ENCODE peak calls at places on chromosome 1, in ten cellular contexts. One of them, this sample, is unnamed.

GRCh38 chr1:12053752-12054548 is 9.2 kb upstream of the TNFRSF8 start:
- DNase-seq in type B pancreatic cell: no peak
- DNase-seq in GM04504: no peak
- DNase-seq in stimulated activated naive CD8-positive, alpha-beta T cell treated with anti-CD3 and anti-CD28 coated beads, Interleukin-15, amount 100 ng/mL, for 72 hours: peak; percentile 72
- DNase-seq in Daoy: no peak
- DNase-seq in suprapubic skin: no peak
- DNase-seq in globus pallidus: no peak
- DNase-seq in nephron progenitor cell: no peak
- DNase-seq in central memory CD8-positive, alpha-beta T cell: no peak
- DNase-seq in AG09319: no peak
- DNase-seq in this sample: no peak

GRCh38 chr1:16926491-16927195 is 4.9 kb downstream of the CROCC start:
- DNase-seq in type B pancreatic cell: no peak
- DNase-seq in GM04504: no peak
- DNase-seq in stimulated activated naive CD8-positive, alpha-beta T cell treated with anti-CD3 and anti-CD28 coated beads, Interleukin-15, amount 100 ng/mL, for 72 hours: no peak
- DNase-seq in Daoy: peak; percentile 63
- DNase-seq in suprapubic skin: no peak
- DNase-seq in globus pallidus: no peak
- DNase-seq in nephron progenitor cell: peak; percentile 55
- DNase-seq in central memory CD8-positive, alpha-beta T cell: no peak
- DNase-seq in AG09319: no peak
- DNase-seq in this sample: no peak

GRCh38 chr1:25703041-25703440 is 86.5 kb downstream of the MAN1C1 start:
- DNase-seq in type B pancreatic cell: no peak
- DNase-seq in GM04504: no peak
- DNase-seq in stimulated activated naive CD8-positive, alpha-beta T cell treated with anti-CD3 and anti-CD28 coated beads, Interleukin-15, amount 100 ng/mL, for 72 hours: no peak
- DNase-seq in Daoy: no peak
- DNase-seq in suprapubic skin: peak; percentile 43
- DNase-seq in globus pallidus: no peak
- DNase-seq in nephron progenitor cell: no peak
- DNase-seq in central memory CD8-positive, alpha-beta T cell: no peak
- DNase-seq in AG09319: no peak
- DNase-seq in this sample: no peak

GRCh38 chr1:71839876-71840275 is 442.5 kb downstream of the NEGR1 start:
- DNase-seq in type B pancreatic cell: no peak
- DNase-seq in GM04504: no peak
- DNase-seq in stimulated activated naive CD8-positive, alpha-beta T cell treated with anti-CD3 and anti-CD28 coated beads, Interleukin-15, amount 100 ng/mL, for 72 hours: no peak
- DNase-seq in Daoy: no peak
- DNase-seq in suprapubic skin: no peak
- DNase-seq in globus pallidus: no peak
- DNase-seq in nephron progenitor cell: no peak
- DNase-seq in central memory CD8-positive, alpha-beta T cell: no peak
- DNase-seq in AG09319: no peak
- DNase-seq in this sample: no peak

GRCh38 chr1:29258189-29258973 is 22.1 kb downstream of the PTPRU start:
- DNase-seq in type B pancreatic cell: no peak
- DNase-seq in GM04504: no peak
- DNase-seq in stimulated activated naive CD8-positive, alpha-beta T cell treated with anti-CD3 and anti-CD28 coated beads, Interleukin-15, amount 100 ng/mL, for 72 hours: no peak
- DNase-seq in Daoy: no peak
- DNase-seq in suprapubic skin: no peak
- DNase-seq in globus pallidus: no peak
- DNase-seq in nephron progenitor cell: no peak
- DNase-seq in central memory CD8-positive, alpha-beta T cell: no peak
- DNase-seq in AG09319: no peak
- DNase-seq in this sample: no peak

GRCh38 chr1:66351474-66351873 is 182.5 kb upstream of the SGIP1 start:
- DNase-seq in type B pancreatic cell: no peak
- DNase-seq in GM04504: no peak
- DNase-seq in stimulated activated naive CD8-positive, alpha-beta T cell treated with anti-CD3 and anti-CD28 coated beads, Interleukin-15, amount 100 ng/mL, for 72 hours: no peak
- DNase-seq in Daoy: no peak
- DNase-seq in suprapubic skin: no peak
- DNase-seq in globus pallidus: no peak
- DNase-seq in nephron progenitor cell: no peak
- DNase-seq in central memory CD8-positive, alpha-beta T cell: no peak
- DNase-seq in AG09319: no peak
- DNase-seq in this sample: no peak

GRCh38 chr1:60132985-60133673 is 59.6 kb upstream of the C1orf87 start:
- DNase-seq in type B pancreatic cell: no peak
- DNase-seq in GM04504: peak; percentile 92
- DNase-seq in stimulated activated naive CD8-positive, alpha-beta T cell treated with anti-CD3 and anti-CD28 coated beads, Interleukin-15, amount 100 ng/mL, for 72 hours: no peak
- DNase-seq in Daoy: peak; percentile 75
- DNase-seq in suprapubic skin: peak; percentile 58
- DNase-seq in globus pallidus: no peak
- DNase-seq in nephron progenitor cell: no peak
- DNase-seq in central memory CD8-positive, alpha-beta T cell: no peak
- DNase-seq in AG09319: peak; percentile 89
- DNase-seq in this sample: no peak

GRCh38 chr1:96075704-96076455 is 645.7 kb upstream of the PTBP2 start:
- DNase-seq in type B pancreatic cell: no peak
- DNase-seq in GM04504: no peak
- DNase-seq in stimulated activated naive CD8-positive, alpha-beta T cell treated with anti-CD3 and anti-CD28 coated beads, Interleukin-15, amount 100 ng/mL, for 72 hours: no peak
- DNase-seq in Daoy: no peak
- DNase-seq in suprapubic skin: no peak
- DNase-seq in globus pallidus: no peak
- DNase-seq in nephron progenitor cell: no peak
- DNase-seq in central memory CD8-positive, alpha-beta T cell: no peak
- DNase-seq in AG09319: no peak
- DNase-seq in this sample: no peak

GRCh38 chr1:77282866-77283539 is 1.2 kb downstream of the AK5 start:
- DNase-seq in type B pancreatic cell: no peak
- DNase-seq in GM04504: no peak
- DNase-seq in stimulated activated naive CD8-positive, alpha-beta T cell treated with anti-CD3 and anti-CD28 coated beads, Interleukin-15, amount 100 ng/mL, for 72 hours: no peak
- DNase-seq in Daoy: peak; percentile 22
- DNase-seq in suprapubic skin: peak; percentile 54
- DNase-seq in globus pallidus: peak; percentile 45
- DNase-seq in nephron progenitor cell: no peak
- DNase-seq in central memory CD8-positive, alpha-beta T cell: no peak
- DNase-seq in AG09319: no peak
- DNase-seq in this sample: peak; percentile 15

GRCh38 chr1:84006574-84006973 is 7.6 kb upstream of the TTLL7 start:
- DNase-seq in type B pancreatic cell: no peak
- DNase-seq in GM04504: no peak
- DNase-seq in stimulated activated naive CD8-positive, alpha-beta T cell treated with anti-CD3 and anti-CD28 coated beads, Interleukin-15, amount 100 ng/mL, for 72 hours: no peak
- DNase-seq in Daoy: no peak
- DNase-seq in suprapubic skin: no peak
- DNase-seq in globus pallidus: no peak
- DNase-seq in nephron progenitor cell: no peak
- DNase-seq in central memory CD8-positive, alpha-beta T cell: no peak
- DNase-seq in AG09319: no peak
- DNase-seq in this sample: no peak

GRCh38 chr1:97304366-97304765 is 582.8 kb downstream of the PTBP2 start:
- DNase-seq in type B pancreatic cell: no peak
- DNase-seq in GM04504: no peak
- DNase-seq in stimulated activated naive CD8-positive, alpha-beta T cell treated with anti-CD3 and anti-CD28 coated beads, Interleukin-15, amount 100 ng/mL, for 72 hours: no peak
- DNase-seq in Daoy: no peak
- DNase-seq in suprapubic skin: no peak
- DNase-seq in globus pallidus: peak; percentile 16
- DNase-seq in nephron progenitor cell: no peak
- DNase-seq in central memory CD8-positive, alpha-beta T cell: no peak
- DNase-seq in AG09319: no peak
- DNase-seq in this sample: no peak

GRCh38 chr1:154707901-154708514 is 100.0 kb upstream of the ADAR start:
- DNase-seq in type B pancreatic cell: no peak
- DNase-seq in GM04504: no peak
- DNase-seq in stimulated activated naive CD8-positive, alpha-beta T cell treated with anti-CD3 and anti-CD28 coated beads, Interleukin-15, amount 100 ng/mL, for 72 hours: no peak
- DNase-seq in Daoy: no peak
- DNase-seq in suprapubic skin: no peak
- DNase-seq in globus pallidus: no peak
- DNase-seq in nephron progenitor cell: no peak
- DNase-seq in central memory CD8-positive, alpha-beta T cell: no peak
- DNase-seq in AG09319: no peak
- DNase-seq in this sample: no peak

GRCh38 chr1:111483166-111483565 is 9.4 kb downstream of the C1orf162 start:
- DNase-seq in type B pancreatic cell: no peak
- DNase-seq in GM04504: peak; percentile 16
- DNase-seq in stimulated activated naive CD8-positive, alpha-beta T cell treated with anti-CD3 and anti-CD28 coated beads, Interleukin-15, amount 100 ng/mL, for 72 hours: no peak
- DNase-seq in Daoy: no peak
- DNase-seq in suprapubic skin: no peak
- DNase-seq in globus pallidus: no peak
- DNase-seq in nephron progenitor cell: no peak
- DNase-seq in central memory CD8-positive, alpha-beta T cell: no peak
- DNase-seq in AG09319: no peak
- DNase-seq in this sample: no peak

GRCh38 chr1:16189003-16189402 is 23.4 kb downstream of the ARHGEF19 start:
- DNase-seq in type B pancreatic cell: no peak
- DNase-seq in GM04504: no peak
- DNase-seq in stimulated activated naive CD8-positive, alpha-beta T cell treated with anti-CD3 and anti-CD28 coated beads, Interleukin-15, amount 100 ng/mL, for 72 hours: no peak
- DNase-seq in Daoy: peak; percentile 69
- DNase-seq in suprapubic skin: no peak
- DNase-seq in globus pallidus: no peak
- DNase-seq in nephron progenitor cell: no peak
- DNase-seq in central memory CD8-positive, alpha-beta T cell: no peak
- DNase-seq in AG09319: no peak
- DNase-seq in this sample: no peak